ENCODE peak calls at places on chromosomes 2 and 18, in eight cellular contexts. E is activated T-helper 1 cell treated with Interleukin-2 at 50 U/mL for 16 hours; C is skeletal muscle cell; Y is AG10803; A is HL-60; B is neural progenitor cell; O is stimulated activated CD8-positive, alpha-beta memory T cell treated with anti-CD3 and anti-CD28 coated beads, Interleukin-15, amount 100 ng/mL, for 24 hours; Q is effector memory CD8-positive, alpha-beta T cell. F is an unnamed sample.

GRCh38 chr2:237615631-237616249 is 11.6 kb upstream of the LRRFIP1 start:
- DNase-seq in A (no peak), Y (no peak), E (no peak), Q (no peak), B (no peak), O (no peak), C (no peak), F (no peak)

GRCh38 chr2:234178309-234179030 is 128.0 kb downstream of the SPP2 start:
- DNase-seq in Y (no peak), B (peak), O (no peak), C (no peak), Q (no peak), A (no peak), E (no peak), F (no peak)

GRCh38 chr2:155733091-155733870 is 599.2 kb downstream of the NR4A2 start:
- DNase-seq in B (peak), C (no peak), O (no peak), Q (no peak), E (no peak), A (no peak), Y (no peak), F (no peak)

GRCh38 chr2:155675920-155676319 is 656.6 kb downstream of the NR4A2 start:
- DNase-seq in O (no peak), Y (no peak), C (no peak), Q (no peak), B (no peak), E (no peak), A (no peak), F (no peak)

GRCh38 chr2:30920511-30920910 is 113.3 kb upstream of the CAPN13 start:
- DNase-seq in Q (no peak), A (no peak), E (no peak), C (no peak), O (no peak), Y (no peak), B (no peak), F (no peak)

GRCh38 chr18:67135981-67136380 is 380.5 kb downstream of the DSEL start:
- DNase-seq in O (no peak), C (no peak), A (no peak), E (no peak), Y (no peak), Q (no peak), B (no peak), F (no peak)

GRCh38 chr2:230909841-230910545 is 15.0 kb downstream of the GPR55 start:
- DNase-seq in E (no peak), Y (no peak), O (no peak), C (no peak), B (no peak), A (no peak), Q (no peak), F (no peak)

GRCh38 chr2:71843391-71843850 is 304.2 kb downstream of the CYP26B1 start:
- DNase-seq in E (no peak), A (no peak), Y (peak), B (no peak), O (no peak), C (no peak), Q (no peak), F (no peak)

GRCh38 chr2:230987137-230988020 is 8.5 kb upstream of the SPATA3 start:
- DNase-seq in C (no peak), A (peak), Y (peak), O (peak), Q (peak), B (peak), E (peak), F (peak)

GRCh38 chr18:28922936-28923335 is 746.0 kb upstream of the CDH2 start:
- DNase-seq in Q (no peak), A (no peak), Y (no peak), O (no peak), C (no peak), B (no peak), E (no peak), F (no peak)

GRCh38 chr18:74945774-74946545 is 263.0 kb downstream of the PTGR3 start:
- DNase-seq in Y (peak), E (no peak), O (no peak), C (no peak), Q (no peak), A (no peak), B (no peak), F (no peak)

GRCh38 chr2:232477751-232478510 is 9.7 kb downstream of the ECEL1 start:
- DNase-seq in C (no peak), O (no peak), A (no peak), Y (no peak), E (no peak), B (no peak), Q (no peak), F (no peak)

GRCh38 chr2:26640331-26640745 is 828 bp downstream of the CIB4 start:
- DNase-seq in Y (peak), A (no peak), C (peak), O (no peak), B (no peak), E (no peak), Q (no peak), F (no peak)

GRCh38 chr2:100260712-100261620 is 61.3 kb downstream of the LONRF2 start:
- DNase-seq in C (peak), A (peak), O (no peak), B (peak), Q (no peak), Y (peak), E (no peak), F (no peak)

GRCh38 chr2:128446049-128446811 is 127.6 kb upstream of the HS6ST1 start:
- DNase-seq in Y (no peak), C (no peak), A (no peak), O (no peak), E (no peak), B (no peak), Q (no peak), F (no peak)

GRCh38 chr2:240947607-240948006 is 41.5 kb downstream of the CROCC2 start:
- DNase-seq in Y (no peak), E (no peak), Q (no peak), C (no peak), O (no peak), B (no peak), A (no peak), F (no peak)

GRCh38 chr18:58013241-58014211 is 30.5 kb upstream of the NEDD4L start:
- DNase-seq in C (no peak), B (no peak), O (no peak), A (no peak), Q (no peak), E (no peak), Y (no peak), F (no peak)

GRCh38 chr2:206443735-206444527 is 599 bp downstream of the ADAM23 start:
- DNase-seq in O (no peak), Y (peak), C (no peak), E (no peak), Q (no peak), A (no peak), B (peak), F (no peak)

F was measured in iPS DF 19.7.